ENCODE peak calls at places on chromosomes 7 and 10, in nine cellular contexts. M is IMR-90, S is sigmoid colon, I is fibroblast of lung, Y is psoas muscle, C is endodermal cell, Z is right lobe of liver, O is heart left ventricle, X is GM23338. P is an unnamed sample. For H3K4me1, the result is how much of the 10 kb centered on the place peaks cover.

GRCh38 chr7:150800576-150801241 is at the start of gene TMEM176A:
- DNase-seq in S (no peak), I (no peak), Z (peak), O (no peak), M (no peak), X (peak), Y (no peak), C (no peak), P (peak)

GRCh38 chr10:7541137-7542087 is 125.4 kb downstream of the ITIH5 start:
- DNase-seq in Z (peak), S (peak), Y (peak), O (peak), M (peak), C (peak), X (peak), I (peak), P (no peak)

GRCh38 chr7:90246184-90246583 is 1.2 kb downstream of the CFAP69 start:
- DNase-seq in Z (no peak), S (peak), C (peak), X (peak), M (peak), Y (no peak), I (peak), O (no peak), P (no peak)

GRCh38 chr7:135162382-135163001 is 8.0 kb downstream of the CYREN start:
- DNase-seq in C (no peak), M (no peak), Z (no peak), X (no peak), Y (no peak), S (no peak), O (no peak), I (no peak), P (no peak)

GRCh38 chr10:5645375-5645774 is 21.0 kb downstream of the ASB13 start:
- DNase-seq in S (peak), M (no peak), Z (peak), I (no peak), X (no peak), C (no peak), O (no peak), Y (no peak), P (no peak)

GRCh38 chr7:6558837-6559236 is 7.6 kb upstream of the GRID2IP start:
- DNase-seq in O (no peak), M (peak), Y (no peak), X (peak), S (no peak), C (peak), Z (no peak), I (peak), P (no peak)

GRCh38 chr7:86600506-86601290 is 43.0 kb upstream of the GRM3 start:
- DNase-seq in M (no peak), Y (no peak), C (peak), S (no peak), X (peak), I (no peak), O (no peak), Z (no peak), P (no peak)

GRCh38 chr7:41006591-41006990 is 696.3 kb downstream of the INHBA start:
- DNase-seq in Y (no peak), O (no peak), X (no peak), S (no peak), M (peak), I (peak), C (no peak), Z (no peak), P (no peak)

GRCh38 chr10:132309879-132310591 is 2.3 kb upstream of the STK32C start:
- DNase-seq in Z (peak), Y (no peak), O (peak), S (peak), M (no peak), X (no peak), C (no peak), I (no peak), P (no peak)

GRCh38 chr10:132175907-132176581 is 10.7 kb upstream of the DPYSL4 start:
- DNase-seq in O (peak), I (no peak), C (peak), S (no peak), Z (no peak), M (no peak), Y (peak), X (peak), P (no peak)

GRCh38 chr7:134710854-134711624 is 64.4 kb downstream of the BPGM start:
- DNase-seq in I (peak), M (peak), Z (no peak), S (no peak), X (no peak), O (no peak), Y (no peak), C (no peak), P (peak)

GRCh38 chr7:140330595-140330994 is 67.7 kb downstream of the SLC37A3 start:
- DNase-seq in I (no peak), M (no peak), S (no peak), Z (no peak), O (no peak), Y (no peak), C (no peak), X (no peak), P (no peak)

GRCh38 chr7:94450044-94450697 is 55.5 kb downstream of the COL1A2 start:
- DNase-seq in C (no peak), S (no peak), I (no peak), M (no peak), Z (no peak), O (no peak), Y (no peak), X (no peak), P (no peak)

GRCh38 chr10:95242581-95243317 is 48.1 kb downstream of the PDLIM1 start:
- DNase-seq in Z (no peak), O (no peak), M (peak), Y (no peak), I (peak), C (peak), S (no peak), X (peak), P (no peak)

DNA sequence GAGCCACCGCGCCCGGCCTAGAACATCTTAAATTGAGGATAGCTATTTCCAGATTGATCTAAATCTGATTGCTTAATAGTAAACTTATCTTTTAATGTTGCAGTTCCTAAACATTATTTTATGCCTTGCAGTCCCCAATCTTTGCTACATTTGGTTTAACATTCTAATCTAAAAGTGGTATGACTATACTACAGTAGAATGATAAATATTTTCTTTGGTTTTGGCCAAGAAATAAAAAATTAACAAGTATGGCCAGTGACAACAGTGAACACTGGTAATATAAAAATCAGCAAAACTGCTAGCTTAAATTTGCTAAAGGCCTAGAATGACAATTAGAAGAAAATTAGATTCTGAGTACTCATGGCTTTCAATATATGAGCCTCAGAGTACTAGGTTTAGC is 73.5 kb downstream of the CDK6 start:
- DNase-seq in C (no peak), S (no peak), Y (no peak), X (no peak), Z (no peak), O (no peak), I (peak), M (no peak), P (no peak)
- H3K4me1 ChIP-seq in C (under half), S (under half), Y (under half), X (half or more), Z (under half), O (under half), I (under half), M (under half), P (under half)

GRCh38 chr7:80105706-80106408 is 28.8 kb upstream of the GNAI1 start:
- DNase-seq in S (no peak), X (no peak), M (no peak), Z (no peak), C (no peak), I (no peak), Y (no peak), O (no peak), P (no peak)

GRCh38 chr7:80098795-80099194 is 35.8 kb upstream of the GNAI1 start:
- DNase-seq in X (peak), Y (no peak), S (no peak), Z (no peak), C (peak), O (no peak), M (no peak), I (no peak), P (no peak)

GRCh38 chr7:80097756-80098155 is 36.9 kb upstream of the GNAI1 start:
- DNase-seq in S (no peak), O (no peak), Z (no peak), M (no peak), I (no peak), C (no peak), Y (no peak), X (no peak), P (no peak)

GRCh38 chr7:80095545-80095944 is 39.1 kb upstream of the GNAI1 start:
- DNase-seq in C (no peak), X (peak), I (no peak), M (peak), Y (no peak), S (no peak), Z (no peak), O (no peak), P (no peak)

DNA sequence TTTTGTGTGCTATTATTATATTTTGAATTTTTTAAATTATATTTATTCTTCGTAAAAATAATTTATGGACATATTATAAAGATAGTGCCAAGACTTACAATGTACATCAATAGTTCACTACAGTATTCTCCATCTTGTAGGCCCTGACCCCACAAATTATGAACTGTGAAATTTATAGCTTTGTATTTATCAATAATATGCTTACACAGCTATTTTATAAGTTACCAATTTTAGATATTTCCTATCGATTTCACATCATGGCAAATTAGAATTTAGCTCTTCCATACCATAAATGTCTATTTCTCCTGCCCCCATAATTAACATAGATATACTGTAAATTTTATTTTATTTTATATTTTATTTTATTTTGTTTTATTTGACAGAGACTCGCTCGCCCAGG is 34.4 kb upstream of the GNAI1 start:
- DNase-seq in S (no peak), C (no peak), M (no peak), O (no peak), Y (no peak), X (no peak), I (no peak), Z (no peak), P (no peak)
- H3K4me3 ChIP-seq in S (no peak), C (no peak), M (no peak), O (no peak), Y (no peak), X (no peak), I (no peak), Z (no peak), P (no peak)

GRCh38 chr7:10121641-10122040 is 852.0 kb upstream of the PHF14 start:
- DNase-seq in S (no peak), Y (no peak), Z (no peak), O (no peak), I (no peak), C (no peak), X (peak), M (no peak), P (no peak)

GRCh38 chr7:10117815-10118214 is 855.9 kb upstream of the PHF14 start:
- DNase-seq in X (no peak), C (no peak), M (no peak), O (no peak), I (no peak), Y (no peak), S (no peak), Z (no peak), P (no peak)

DNA sequence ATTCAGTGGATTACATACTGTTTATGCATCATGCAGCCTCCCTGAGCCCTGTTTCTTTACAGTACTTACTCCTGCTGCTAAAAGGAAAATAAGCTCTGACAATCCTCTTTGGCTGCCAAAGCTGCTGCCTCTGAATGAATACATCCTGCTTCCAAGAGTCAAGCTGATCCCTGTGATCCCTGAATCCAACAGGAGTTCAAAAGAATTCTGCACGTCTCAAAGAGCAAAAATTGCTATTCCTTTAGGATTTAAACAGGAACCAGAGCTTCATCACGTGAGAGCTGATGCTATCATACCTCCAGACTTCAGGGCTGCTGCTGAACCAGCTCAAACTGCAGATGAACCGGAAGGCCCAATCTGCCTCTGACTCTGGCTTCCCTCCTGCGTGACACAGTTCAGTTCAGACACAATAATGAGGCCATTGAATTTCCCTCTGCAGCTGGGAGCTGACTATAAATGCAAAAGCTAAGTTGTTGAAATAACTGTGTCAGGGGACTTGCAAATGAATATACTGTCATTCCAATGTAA is 851.0 kb upstream of the PHF14 start:
- DNase-seq in M (no peak), Y (no peak), I (peak), S (no peak), C (peak), Z (peak), O (peak), X (peak), P (no peak)
- H3K27ac ChIP-seq in M (no peak), Y (no peak), I (no peak), S (no peak), C (peak), Z (no peak), O (peak), X (peak), P (no peak)

DNA sequence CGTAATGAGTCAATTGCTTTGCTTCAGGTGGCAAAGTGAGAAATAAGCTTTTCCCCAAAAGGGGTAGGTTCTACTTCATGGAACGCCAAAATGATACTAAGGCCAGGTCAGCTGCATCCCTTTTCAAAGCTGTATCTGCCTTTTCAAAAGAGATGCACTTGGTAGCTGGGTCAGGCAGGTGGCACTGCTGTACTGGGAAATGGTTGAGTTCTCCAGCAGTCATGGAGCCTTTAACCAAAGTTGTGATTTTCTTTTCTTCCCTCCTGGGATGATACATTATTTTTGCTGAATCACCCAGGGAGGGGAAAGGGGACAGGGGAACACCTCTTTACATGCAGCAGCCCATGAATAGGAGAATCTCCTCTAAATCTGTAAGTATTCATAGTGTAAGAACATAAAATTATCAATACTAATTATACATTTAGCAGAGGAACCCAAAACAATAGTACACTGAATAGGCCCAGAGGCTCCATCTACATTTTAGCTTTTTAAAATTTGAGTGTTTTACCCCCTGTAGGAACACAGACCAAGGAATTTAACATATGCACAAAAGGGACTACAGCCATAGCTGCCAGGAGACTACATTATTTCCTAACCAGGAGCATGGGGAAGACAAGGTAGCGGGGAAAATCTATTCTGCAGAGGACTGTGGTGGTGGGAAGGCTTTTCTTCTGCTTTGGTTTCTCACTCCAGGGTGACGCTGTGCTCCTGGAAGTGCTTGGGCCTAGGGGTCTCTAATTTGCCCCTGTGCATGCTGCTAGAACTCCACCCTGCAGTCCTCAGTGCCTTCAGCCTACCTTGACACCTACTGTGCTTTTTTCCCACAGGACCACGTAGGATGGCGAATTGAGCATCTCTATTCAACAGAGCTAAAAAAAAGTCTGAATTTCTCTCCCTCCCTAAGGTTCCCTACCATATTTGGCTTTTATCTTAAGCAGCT is 6.4 kb upstream of the GPR22 start:
- DNase-seq in I (peak), X (peak), O (peak), M (peak), Z (peak), Y (peak), S (peak), C (peak), P (peak)
- H3K4me1 ChIP-seq in I (under half), X (under half), O (under half), M (under half), Z (under half), Y (under half), S (under half), C (under half), P (under half)

GRCh38 chr7:16129431-16130126 is 291.8 kb downstream of the CRPPA start:
- DNase-seq in S (no peak), M (peak), Z (no peak), I (peak), O (no peak), C (no peak), X (no peak), Y (no peak), P (no peak)

GRCh38 chr7:16135628-16136027 is 285.7 kb downstream of the CRPPA start:
- DNase-seq in I (peak), Z (no peak), Y (no peak), M (no peak), S (no peak), C (no peak), O (no peak), X (no peak), P (no peak)

DNA sequence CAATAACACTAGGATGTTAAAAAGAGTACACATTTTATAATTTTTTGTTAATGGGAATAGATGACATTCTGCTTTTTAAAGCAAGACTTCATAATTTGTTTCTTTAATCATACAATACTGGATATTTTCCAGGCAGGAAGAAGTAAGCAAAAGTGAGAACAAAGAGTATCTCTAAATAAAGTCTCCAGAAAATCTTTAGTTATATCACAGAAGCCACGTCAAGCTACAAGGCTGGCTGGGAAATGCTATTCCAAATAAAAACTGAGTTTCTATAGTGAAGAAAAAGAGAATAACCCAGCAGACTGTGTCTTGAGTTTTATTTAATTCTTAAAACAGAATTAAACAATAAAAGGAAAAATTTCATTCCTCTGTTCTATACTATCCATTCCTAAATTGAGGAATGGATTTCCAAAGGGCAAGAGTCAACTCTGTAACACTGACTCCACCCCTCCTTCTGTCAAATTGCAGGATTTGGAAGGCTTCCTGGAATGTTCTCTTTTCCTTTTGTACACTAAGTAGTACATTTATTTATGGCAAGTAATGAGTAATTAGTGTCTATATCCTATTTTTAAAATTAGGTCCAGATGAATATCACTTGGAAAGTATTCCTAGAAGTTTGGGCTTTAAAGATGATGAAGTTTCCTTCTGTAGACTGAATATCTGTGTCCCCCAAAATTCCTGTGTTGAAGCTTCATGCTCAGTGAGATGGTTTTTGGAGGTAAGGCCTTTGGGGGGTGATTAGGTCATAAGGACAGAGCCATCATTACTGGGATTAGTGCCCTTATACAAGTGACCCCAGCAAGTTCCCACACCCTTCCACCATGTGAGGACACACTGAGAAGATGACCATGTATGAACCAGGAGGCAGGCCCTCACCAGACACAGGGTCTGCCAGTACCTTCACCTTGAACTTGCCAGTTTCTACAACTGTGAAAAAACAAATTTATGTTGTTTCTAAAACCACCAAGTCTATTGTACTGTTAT is 290.9 kb downstream of the CRPPA start:
- DNase-seq in Z (no peak), I (peak), X (no peak), Y (no peak), S (no peak), C (no peak), O (no peak), M (peak), P (no peak)
- H3K4me3 ChIP-seq in Z (no peak), I (no peak), X (no peak), Y (no peak), S (no peak), C (no peak), O (no peak), M (no peak), P (no peak)

DNA sequence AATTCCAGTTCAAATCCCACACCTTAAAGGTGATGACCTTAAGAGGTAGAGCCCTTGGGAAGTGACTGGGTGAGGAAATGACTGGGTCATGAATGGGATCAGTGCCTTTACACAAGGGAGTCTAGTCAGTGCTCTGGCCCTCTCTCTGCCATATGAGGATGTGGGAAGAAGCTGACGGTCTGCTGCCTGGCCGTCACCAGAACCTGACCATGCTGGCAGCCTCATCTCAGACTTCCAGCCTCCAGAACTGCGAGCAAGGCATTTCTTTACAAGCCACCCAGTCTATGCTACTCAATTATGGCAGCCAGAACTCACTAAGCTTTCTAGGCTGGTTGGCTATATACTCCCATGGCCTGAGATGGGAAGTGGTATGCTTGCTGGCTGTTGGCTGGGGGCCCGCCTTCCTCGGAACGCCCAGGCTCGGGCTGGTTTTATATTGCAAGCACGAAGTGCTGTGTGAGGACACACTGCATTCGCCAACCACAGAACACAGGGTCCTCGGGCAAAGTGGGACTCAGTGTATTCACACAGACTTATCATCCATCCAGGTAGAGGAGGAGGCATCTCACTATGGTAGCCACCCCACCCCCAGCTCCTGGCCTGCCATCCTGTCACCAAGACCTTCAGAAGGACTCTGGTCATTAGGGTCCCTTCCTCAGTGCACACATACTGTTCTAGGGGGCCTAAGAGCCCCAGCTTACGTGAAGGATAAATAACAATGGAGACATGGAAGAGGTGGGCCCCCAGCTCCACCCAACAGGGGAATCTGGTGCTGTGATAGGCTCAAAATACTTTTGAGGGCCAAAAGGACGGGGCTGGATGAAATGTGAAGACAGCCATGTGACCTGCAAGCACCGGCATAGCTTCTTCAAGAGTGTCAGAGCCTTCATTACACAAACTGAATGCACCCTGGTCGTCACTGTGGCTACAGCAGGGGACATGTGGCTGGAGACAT is 49.0 kb downstream of the ZRANB1 start:
- DNase-seq in Y (no peak), X (no peak), M (no peak), Z (peak), C (no peak), O (no peak), I (no peak), S (no peak), P (no peak)
- H3K27ac ChIP-seq in Y (peak), X (peak), M (no peak), Z (no peak), C (no peak), O (no peak), I (no peak), S (no peak), P (no peak)